ENCODE peak calls at places on chromosome 12, in five cellular contexts. I is heart left ventricle, B is ovary, Z is IMR-90, Y is stomach. Q is an unnamed sample.

GRCh38 chr12:86264451-86265328 is 8.5 kb upstream of the MGAT4C start:
- DNase-seq in B (no peak), Z (no peak), Y (peak), I (peak), Q (no peak)

GRCh38 chr12:89707623-89707991 is 1.0 kb downstream of the ATP2B1 start:
- DNase-seq in Z (no peak), B (no peak), I (no peak), Y (no peak), Q (peak)

GRCh38 chr12:90991952-90992465 is 12.8 kb downstream of the EPYC start:
- DNase-seq in Y (no peak), B (no peak), Z (no peak), I (no peak), Q (no peak)

GRCh38 chr12:29158364-29158763 is 9.3 kb downstream of the FAR2 start:
- DNase-seq in I (no peak), Y (no peak), Z (no peak), B (no peak), Q (no peak)

GRCh38 chr12:94718114-94718513 is 67.8 kb upstream of the TMCC3 start:
- DNase-seq in I (no peak), B (no peak), Z (no peak), Y (no peak), Q (no peak)

GRCh38 chr12:43210437-43211197 is 341.4 kb downstream of the ADAMTS20 start:
- DNase-seq in Z (peak), B (peak), Y (no peak), I (no peak), Q (no peak)

GRCh38 chr12:53289891-53290290 is 5.5 kb upstream of the PFDN5 start:
- DNase-seq in Y (no peak), I (no peak), Z (peak), B (no peak), Q (no peak)

GRCh38 chr12:113083863-113084430 is 27.4 kb downstream of the DTX1 start:
- DNase-seq in I (no peak), Z (no peak), B (no peak), Y (no peak), Q (peak)

GRCh38 chr12:64318605-64319004 is 72.0 kb downstream of the C12orf56 start:
- DNase-seq in Y (no peak), B (no peak), I (no peak), Z (peak), Q (no peak)

GRCh38 chr12:89863968-89864367 is 155.3 kb upstream of the ATP2B1 start:
- DNase-seq in Z (no peak), Y (no peak), B (no peak), I (no peak), Q (no peak)

GRCh38 chr12:54538136-54538700 is 11.2 kb upstream of the PDE1B start:
- DNase-seq in Z (no peak), B (no peak), I (no peak), Y (no peak), Q (no peak)

GRCh38 chr12:31234053-31234835 is 91.7 kb downstream of the SINHCAF start:
- DNase-seq in B (no peak), Z (no peak), I (no peak), Y (no peak), Q (no peak)

GRCh38 chr12:46400406-46400805 is 27.8 kb upstream of the SLC38A2 start:
- DNase-seq in Y (no peak), I (no peak), Z (peak), B (no peak), Q (no peak)

GRCh38 chr12:10363922-10364838 is 25.7 kb downstream of the KLRK1 start:
- DNase-seq in Z (peak), Y (peak), B (peak), I (peak), Q (peak)

GRCh38 chr12:129607293-129607692 is 296.5 kb downstream of the TMEM132D start:
- DNase-seq in I (no peak), Z (no peak), Y (no peak), B (no peak), Q (no peak)

GRCh38 chr12:78470354-78471195 is 394.0 kb upstream of the SYT1 start:
- DNase-seq in Z (peak), I (no peak), B (no peak), Y (no peak), Q (no peak)

GRCh38 chr12:50127546-50127945 is 15.5 kb downstream of the COX14 start:
- DNase-seq in I (no peak), Y (no peak), Z (no peak), B (no peak), Q (no peak)

DNA sequence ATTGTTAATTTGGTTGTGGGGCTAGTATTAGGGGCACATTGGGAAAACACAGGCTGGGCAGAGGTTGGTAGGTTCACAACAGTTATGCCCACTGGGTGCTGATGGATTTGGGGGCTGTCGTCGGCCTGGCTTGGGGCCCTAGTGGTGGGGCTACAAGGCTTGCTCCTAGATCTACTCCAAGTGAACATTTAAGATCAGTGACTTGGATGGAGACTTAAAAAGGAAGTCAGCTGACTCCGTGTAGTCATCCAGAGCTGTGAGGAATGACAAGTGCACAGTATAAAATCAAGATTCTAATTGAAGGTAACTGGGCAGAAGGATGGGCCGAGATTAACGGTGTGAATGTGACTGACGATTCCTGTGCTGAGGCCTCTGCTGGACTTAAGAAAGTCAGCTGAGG is 12.8 kb upstream of the NR4A1 start:
- DNase-seq in Y (no peak), I (no peak), Z (peak), B (no peak), Q (peak)
- H3K4me3 ChIP-seq in Y (peak), I (peak), Z (peak), B (peak), Q (peak)

DNA sequence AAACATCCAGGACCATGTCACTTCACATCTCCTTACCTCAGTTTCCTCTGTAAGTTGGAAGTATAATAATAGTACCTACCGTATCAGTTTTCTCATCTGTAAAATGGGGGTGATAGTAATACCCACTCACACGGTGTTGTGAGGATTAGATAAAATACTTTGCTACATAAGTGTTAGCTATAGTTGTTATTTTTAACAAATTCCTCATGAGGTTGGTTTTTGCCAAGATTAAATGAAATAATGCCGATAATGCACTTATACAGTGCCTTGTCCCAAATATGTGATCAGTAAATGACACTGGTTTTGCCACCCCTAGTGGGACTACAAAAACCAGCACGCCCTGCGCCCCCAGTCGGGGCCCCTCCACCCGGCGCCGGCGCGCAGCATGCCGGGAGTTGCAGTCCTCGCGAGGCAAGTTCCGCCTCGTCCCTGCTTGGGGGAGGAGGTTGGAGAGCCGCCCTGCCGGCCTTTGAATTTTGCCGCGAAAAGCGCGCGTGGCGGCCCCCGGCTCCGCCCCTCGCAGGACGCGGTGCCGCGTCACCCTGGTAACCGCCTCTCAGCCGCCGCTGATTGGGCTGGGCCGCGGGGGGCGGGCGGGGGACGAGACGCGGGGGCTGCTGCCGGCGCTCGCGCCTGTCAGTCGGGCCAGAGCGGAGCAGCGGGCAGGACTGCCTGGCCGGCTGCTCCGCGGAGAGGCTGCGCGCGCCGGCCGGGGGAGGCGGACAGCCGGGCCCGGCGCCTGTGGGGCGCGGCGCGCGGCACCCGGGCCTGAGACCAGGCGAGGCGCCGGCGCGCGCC is at the start of gene FAM222A:
- DNase-seq in Y (peak), B (peak), Z (peak), I (peak), Q (peak)
- TF ChIP-seq POLR2A in Y (no peak), B (peak), Z (peak), I (no peak), Q (peak)

DNA sequence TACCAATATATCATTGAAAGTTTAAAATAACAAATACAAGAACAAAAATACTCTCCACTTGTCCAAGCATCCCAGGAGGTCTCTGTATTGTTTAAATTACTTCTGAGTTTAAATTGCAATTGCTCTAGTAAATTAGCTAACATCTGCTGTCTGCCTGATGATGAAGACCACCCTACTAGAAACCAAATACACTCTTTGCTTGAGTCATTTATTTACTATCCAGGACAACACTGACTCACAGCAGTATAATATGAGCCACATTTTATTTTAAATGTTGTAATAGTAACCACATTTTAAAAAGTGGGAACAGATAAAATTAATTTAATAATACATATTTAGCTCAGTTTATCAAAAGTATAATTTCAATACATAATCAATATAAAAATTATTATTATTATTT is 62.9 kb upstream of the EEA1 start:
- DNase-seq in I (no peak), B (no peak), Z (peak), Y (no peak), Q (no peak)
- H3K4me3 ChIP-seq in I (no peak), B (no peak), Z (no peak), Y (no peak), Q (no peak)

DNA sequence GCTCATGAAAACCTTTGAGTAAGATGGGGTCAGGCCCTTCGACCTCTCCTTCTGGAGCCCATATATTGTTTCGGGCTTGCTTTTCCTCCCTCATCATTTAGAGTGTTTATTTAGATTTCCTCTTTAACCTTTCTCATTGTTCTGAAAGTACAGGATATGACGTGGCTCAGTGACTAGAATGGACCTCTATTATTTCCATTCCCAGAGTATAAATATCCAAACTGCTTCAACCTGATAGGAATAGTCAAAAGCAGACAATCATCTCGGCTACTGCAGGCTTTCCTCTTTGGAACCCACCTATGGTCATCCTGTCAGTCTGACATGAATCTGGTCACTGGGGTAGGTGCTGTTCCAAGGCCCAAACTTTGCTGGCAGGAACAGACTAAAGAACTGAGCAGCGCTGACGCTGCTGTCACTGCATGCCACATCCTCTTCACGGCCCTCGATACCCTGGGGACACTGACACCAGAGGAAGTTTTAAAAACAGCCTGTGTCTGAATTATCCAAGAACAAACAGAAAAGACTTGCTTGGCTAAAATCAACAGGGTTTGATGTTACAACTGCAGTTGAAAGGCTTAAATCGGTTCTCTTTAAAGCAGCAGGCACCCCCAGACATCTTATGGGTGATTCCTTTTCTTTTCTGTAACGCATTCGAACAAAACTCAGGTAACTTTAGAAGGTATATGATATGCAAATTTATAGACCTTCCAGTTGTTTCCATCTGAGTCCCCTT is 5.0 kb upstream of the DDX47 start:
- DNase-seq in Y (peak), I (peak), Z (peak), B (no peak), Q (peak)
- TF ChIP-seq POLR2A in Y (no peak), I (no peak), Z (no peak), B (no peak), Q (peak)

GRCh38 chr12:107774349-107775029 is at the start of gene ASCL4:
- DNase-seq in Y (no peak), B (no peak), Z (no peak), I (no peak), Q (no peak)
- H3K4me3 ChIP-seq in Y (peak), B (no peak), Z (no peak), I (peak), Q (no peak)

DNA sequence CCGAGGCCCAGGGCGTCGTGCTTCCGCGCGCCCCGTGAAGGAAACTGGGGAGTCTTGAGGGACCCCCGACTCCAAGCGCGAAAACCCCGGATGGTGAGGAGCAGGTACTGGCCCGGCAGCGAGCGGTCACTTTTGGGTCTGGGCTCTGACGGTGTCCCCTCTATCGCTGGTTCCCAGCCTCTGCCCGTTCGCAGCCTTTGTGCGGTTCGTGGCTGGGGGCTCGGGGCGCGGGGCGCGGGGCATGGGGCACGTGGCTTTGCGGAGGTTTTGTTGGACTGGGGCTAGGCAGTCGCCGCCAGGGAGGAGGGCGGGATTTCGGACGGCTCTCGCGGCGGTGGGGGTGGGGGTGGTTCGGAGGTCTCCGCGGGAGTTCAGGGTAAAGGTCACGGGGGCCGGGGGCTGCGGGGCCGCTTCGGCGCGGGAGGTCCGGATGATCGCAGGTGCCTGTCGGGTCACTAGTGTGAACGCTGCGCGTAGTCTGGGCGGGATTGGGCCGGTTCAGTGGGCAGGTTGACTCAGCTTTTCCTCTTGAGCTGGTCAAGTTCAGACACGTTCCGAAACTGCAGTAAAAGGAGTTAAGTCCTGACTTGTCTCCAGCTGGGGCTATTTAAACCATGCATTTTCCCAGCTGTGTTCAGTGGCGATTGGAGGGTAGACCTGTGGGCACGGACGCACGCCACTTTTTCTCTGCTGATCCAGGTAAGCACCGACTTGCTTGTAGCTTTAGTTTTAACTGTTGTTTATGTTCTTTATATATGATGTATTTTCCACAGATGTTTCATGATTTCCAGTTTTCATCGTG is 612 bp downstream of the MDM2 start:
- DNase-seq in I (peak), Y (peak), Z (peak), B (peak), Q (peak)
- TF ChIP-seq POLR2A in I (no peak), Y (no peak), Z (peak), B (peak), Q (peak)

GRCh38 chr12:96199465-96199864 is 5.3 kb downstream of the ELK3 start:
- DNase-seq in I (no peak), Y (no peak), Z (no peak), B (no peak), Q (no peak)

GRCh38 chr12:96201272-96202227 is 7.4 kb downstream of the ELK3 start:
- DNase-seq in Z (no peak), I (no peak), Y (no peak), B (no peak), Q (no peak)

GRCh38 chr12:96197503-96198272 is 3.5 kb downstream of the ELK3 start:
- DNase-seq in I (no peak), Y (no peak), B (no peak), Z (peak), Q (no peak)

GRCh38 chr12:96196781-96197180 is 2.6 kb downstream of the ELK3 start:
- DNase-seq in I (no peak), Z (peak), Y (no peak), B (no peak), Q (no peak)

GRCh38 chr12:96198970-96199369 is 4.8 kb downstream of the ELK3 start:
- DNase-seq in Y (no peak), B (no peak), Z (peak), I (no peak), Q (no peak)
- H3K4me3 ChIP-seq in Y (no peak), B (no peak), Z (no peak), I (peak), Q (no peak)

GRCh38 chr12:42144424-42145196 is at the start of gene GXYLT1:
- DNase-seq in Y (peak), Z (peak), I (peak), B (peak), Q (peak)
- TF ChIP-seq POLR2A in Y (no peak), Z (peak), I (no peak), B (peak), Q (peak)

GRCh38 chr12:11863478-11863906 is 207.2 kb upstream of the BCL2L14 start:
- DNase-seq in Y (peak), Z (no peak), B (peak), I (no peak), Q (peak)
- H3K4me3 ChIP-seq in Y (no peak), Z (no peak), B (no peak), I (peak), Q (no peak)

DNA sequence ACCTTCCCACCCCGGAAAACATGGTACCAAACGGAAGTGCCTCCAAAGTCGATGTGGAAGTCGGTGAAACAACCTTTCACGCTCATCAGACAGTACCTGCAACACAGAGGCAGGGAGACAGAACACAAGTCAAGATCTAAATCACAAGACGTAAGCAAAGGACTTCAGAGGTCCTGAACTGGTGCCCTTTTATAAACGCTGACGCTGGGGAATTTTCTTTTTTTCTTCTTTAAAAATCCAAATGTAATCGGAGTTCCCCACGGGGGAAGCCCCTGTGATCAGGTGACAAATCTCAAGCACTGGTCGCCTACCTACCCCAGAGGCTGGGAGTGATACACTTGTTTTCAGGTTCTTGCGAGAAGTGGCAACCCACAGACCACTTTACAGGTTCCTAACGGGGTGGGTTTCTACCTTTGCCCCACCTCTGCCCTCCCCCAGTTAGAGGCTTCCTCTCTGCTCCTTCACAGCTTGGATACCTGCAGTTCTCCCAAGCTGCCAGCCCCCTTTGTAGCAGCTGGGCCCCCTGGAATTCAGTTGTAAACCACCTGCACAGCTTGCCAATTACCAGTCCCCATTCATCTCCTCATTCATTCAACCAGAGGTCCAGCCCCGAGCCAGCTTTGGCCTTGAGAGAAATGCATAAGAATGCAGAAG is 46.2 kb downstream of the KDM2B start:
- DNase-seq in Z (no peak), B (no peak), Y (no peak), I (peak), Q (no peak)
- TF ChIP-seq POLR2A in Z (no peak), B (no peak), Y (no peak), I (no peak), Q (no peak)

Q was measured in uterus.